ENCODE peak calls at places on chromosomes 6 and 20, in six cellular contexts. F, W, T, K, Q and Y are unnamed samples.

GRCh38 chr6:39924283-39924682 is 10.0 kb downstream of the MOCS1 start:
- DNase-seq in W (no peak), Q (no peak), F (no peak), T (no peak), K (no peak), Y (peak; percentile 47)

GRCh38 chr6:75208564-75209431 is 2.9 kb upstream of the COL12A1 start:
- DNase-seq in T (peak; percentile 68), F (peak; percentile 80), W (peak; percentile 80), Q (peak; percentile 70), K (peak; percentile 75), Y (no peak)

GRCh38 chr20:275791-276190 is 14.8 kb downstream of the C20orf96 start:
- DNase-seq in F (no peak), T (no peak), K (no peak), W (no peak), Q (no peak), Y (no peak)

GRCh38 chr6:136921936-136922679 is at the start of gene SLC35D3:
- DNase-seq in W (peak; percentile 14), Q (no peak), F (peak; percentile 35), K (no peak), T (no peak), Y (no peak)

GRCh38 chr6:41798901-41799300 is 11.4 kb downstream of the TOMM6 start:
- DNase-seq in K (no peak), W (no peak), T (no peak), F (no peak), Q (no peak), Y (no peak)

GRCh38 chr6:27091661-27092315 is 155.7 kb upstream of the PRSS16 start:
- DNase-seq in W (peak; percentile 56), Q (no peak), K (no peak), T (peak; percentile 15), F (peak; percentile 51), Y (peak; percentile 70)

GRCh38 chr20:58127731-58128130 is 100.7 kb downstream of the ANKRD60 start:
- DNase-seq in W (peak; percentile 72), T (no peak), Q (no peak), K (no peak), F (no peak), Y (no peak)

GRCh38 chr20:17262786-17263185 is 35.9 kb downstream of the PCSK2 start:
- DNase-seq in K (no peak), W (no peak), F (no peak), Q (no peak), T (no peak), Y (no peak)

GRCh38 chr6:68990313-68990712 is 355.2 kb downstream of the ADGRB3 start:
- DNase-seq in W (no peak), K (no peak), T (no peak), F (peak; percentile 82), Q (no peak), Y (no peak)

GRCh38 chr20:22586645-22587310 is 2.4 kb upstream of the FOXA2 start:
- DNase-seq in F (peak; percentile 70), T (no peak), K (no peak), Q (no peak), W (no peak), Y (no peak)

GRCh38 chr6:17007749-17008148 is 94.1 kb upstream of the STMND1 start:
- DNase-seq in F (no peak), K (no peak), Q (no peak), W (no peak), T (no peak), Y (no peak)

GRCh38 chr6:65461121-65461520 is 245.9 kb downstream of the EYS start:
- DNase-seq in T (no peak), W (peak; percentile 14), F (no peak), Q (no peak), K (no peak), Y (no peak)

GRCh38 chr6:95802978-95803377 is 212.8 kb upstream of the FUT9 start:
- DNase-seq in K (no peak), T (no peak), F (peak; percentile 39), Q (no peak), W (no peak), Y (no peak)

GRCh38 chr6:38640216-38640909 is 634 bp upstream of the BTBD9 start:
- DNase-seq in K (peak; percentile 2), Q (no peak), T (no peak), W (peak; percentile 2), F (no peak), Y (peak; percentile 21)

GRCh38 chr6:146590492-146590891 is 8.3 kb upstream of the ADGB start:
- DNase-seq in K (no peak), T (no peak), W (no peak), Q (no peak), F (no peak), Y (no peak)

GRCh38 chr6:21500894-21501293 is 92.7 kb upstream of the SOX4 start:
- DNase-seq in W (no peak), Q (peak; percentile 100), F (peak; percentile 36), T (no peak), K (no peak), Y (no peak)

GRCh38 chr6:2944405-2945068 is 26.8 kb downstream of the SERPINB6 start:
- DNase-seq in T (no peak), F (peak; percentile 11), Q (no peak), W (no peak), K (no peak), Y (no peak)

GRCh38 chr20:3839328-3839727 is 7.3 kb upstream of the MAVS start:
- DNase-seq in W (peak; percentile 46), T (peak; percentile 90), F (no peak), Q (no peak), K (no peak), Y (no peak)

GRCh38 chr6:42224222-42225042 is 6.8 kb upstream of the MRPS10 start:
- DNase-seq in K (no peak), F (no peak), Q (no peak), T (no peak), W (peak; percentile 46), Y (no peak)